ENCODE peak calls at places on chromosome 22, in five cellular contexts. L, C, W, P and S are unnamed samples.

GRCh38 chr22:22045576-22046335 is 63.2 kb upstream of the TOP3B start:
- DNase-seq in L (no peak), C (no peak), W (no peak), P (no peak), S (no peak)

GRCh38 chr22:30265131-30265720 is 1.4 kb downstream of the OSM start:
- DNase-seq in L (no peak), C (no peak), W (no peak), P (no peak), S (no peak)

GRCh38 chr22:46979506-46979905 is 217.1 kb downstream of the TBC1D22A start:
- DNase-seq in L (no peak), C (no peak), W (no peak), P (no peak), S (no peak)

GRCh38 chr22:24133187-24133965 is 47.9 kb upstream of the SUSD2 start:
- DNase-seq in L (no peak), C (no peak), W (no peak), P (no peak), S (no peak)

GRCh38 chr22:47148956-47149748 is 386.7 kb downstream of the TBC1D22A start:
- DNase-seq in L (no peak), C (no peak), W (no peak), P (no peak), S (no peak)

GRCh38 chr22:22167791-22168189 is 76.8 kb upstream of the VPREB1 start:
- DNase-seq in L (peak), C (no peak), W (no peak), P (peak), S (no peak)

GRCh38 chr22:19880786-19881569 is 26.3 kb upstream of the GNB1L start:
- DNase-seq in L (no peak), C (peak), W (no peak), P (peak), S (no peak)

GRCh38 chr22:27782065-27782464 is 19.5 kb downstream of the MN1 start:
- DNase-seq in L (no peak), C (no peak), W (no peak), P (no peak), S (no peak)

GRCh38 chr22:31055322-31056159 is 25.6 kb upstream of the SMTN start:
- DNase-seq in L (no peak), C (peak), W (peak), P (no peak), S (peak)

GRCh38 chr22:28986366-28986765 is 75.3 kb downstream of the C22orf31 start:
- DNase-seq in L (no peak), C (no peak), W (no peak), P (no peak), S (no peak)

GRCh38 chr22:29755889-29756288 is 10.9 kb downstream of the ZMAT5 start:
- DNase-seq in L (no peak), C (no peak), W (no peak), P (no peak), S (no peak)

GRCh38 chr22:27487600-27488450 is 313.7 kb downstream of the MN1 start:
- DNase-seq in L (no peak), C (no peak), W (no peak), P (no peak), S (no peak)

GRCh38 chr22:29071261-29072045 is 1.4 kb upstream of the KREMEN1 start:
- DNase-seq in L (peak), C (no peak), W (peak), P (peak), S (no peak)

GRCh38 chr22:20571531-20572007 is 64.2 kb downstream of the MED15 start:
- DNase-seq in L (no peak), C (no peak), W (no peak), P (peak), S (no peak)

GRCh38 chr22:44379817-44380560 is 67.2 kb upstream of the SHISAL1 start:
- DNase-seq in L (no peak), C (no peak), W (no peak), P (no peak), S (no peak)

GRCh38 chr22:50507991-50508884 is at the start of gene NCAPH2:
- DNase-seq in L (peak), C (peak), W (peak), P (peak), S (peak)

GRCh38 chr22:19759994-19760651 is 455 bp upstream of the TBX1 start:
- DNase-seq in L (no peak), C (no peak), W (no peak), P (no peak), S (no peak)

GRCh38 chr22:22228921-22229320 is 15.7 kb upstream of the VPREB1 start:
- DNase-seq in L (no peak), C (no peak), W (no peak), P (no peak), S (no peak)

GRCh38 chr22:30310881-30311771 is 15.6 kb downstream of the TBC1D10A start:
- DNase-seq in L (no peak), C (peak), W (peak), P (no peak), S (peak)

GRCh38 chr22:30511109-30511508 is 5.6 kb upstream of the SEC14L4 start:
- DNase-seq in L (no peak), C (no peak), W (no peak), P (no peak), S (no peak)

GRCh38 chr22:24843048-24843447 is 37.0 kb downstream of the SGSM1 start:
- DNase-seq in L (no peak), C (no peak), W (no peak), P (no peak), S (no peak)

GRCh38 chr22:40018051-40018450 is 23.3 kb downstream of the FAM83F start:
- DNase-seq in L (no peak), C (no peak), W (no peak), P (no peak), S (no peak)

GRCh38 chr22:24827305-24827704 is 21.3 kb downstream of the SGSM1 start:
- DNase-seq in L (no peak), C (peak), W (no peak), P (no peak), S (no peak)

GRCh38 chr22:48489551-48490512 is 1337.8 kb downstream of the BRD1 start:
- DNase-seq in L (no peak), C (no peak), W (no peak), P (no peak), S (no peak)
- H3K4me3 ChIP-seq in L (no peak), C (peak), W (peak), P (no peak), S (peak)

GRCh38 chr22:35431483-35432205 is 31.7 kb downstream of the MCM5 start:
- DNase-seq in L (no peak), C (no peak), W (no peak), P (no peak), S (no peak)
- TF ChIP-seq CTCF in L (no peak), C (no peak), W (no peak), P (no peak), S (peak)

GRCh38 chr22:38841211-38841610 is 2.6 kb downstream of the NPTXR start:
- DNase-seq in L (no peak), C (no peak), W (peak), P (no peak), S (no peak)

GRCh38 chr22:38843716-38844660 is at the start of gene NPTXR:
- DNase-seq in L (no peak), C (no peak), W (peak), P (peak), S (no peak)

GRCh38 chr22:38841635-38842034 is 2.2 kb downstream of the NPTXR start:
- DNase-seq in L (no peak), C (no peak), W (no peak), P (no peak), S (no peak)

GRCh38 chr22:38843201-38843715 is 570 bp downstream of the NPTXR start:
- DNase-seq in L (peak), C (no peak), W (no peak), P (peak), S (peak)

DNA sequence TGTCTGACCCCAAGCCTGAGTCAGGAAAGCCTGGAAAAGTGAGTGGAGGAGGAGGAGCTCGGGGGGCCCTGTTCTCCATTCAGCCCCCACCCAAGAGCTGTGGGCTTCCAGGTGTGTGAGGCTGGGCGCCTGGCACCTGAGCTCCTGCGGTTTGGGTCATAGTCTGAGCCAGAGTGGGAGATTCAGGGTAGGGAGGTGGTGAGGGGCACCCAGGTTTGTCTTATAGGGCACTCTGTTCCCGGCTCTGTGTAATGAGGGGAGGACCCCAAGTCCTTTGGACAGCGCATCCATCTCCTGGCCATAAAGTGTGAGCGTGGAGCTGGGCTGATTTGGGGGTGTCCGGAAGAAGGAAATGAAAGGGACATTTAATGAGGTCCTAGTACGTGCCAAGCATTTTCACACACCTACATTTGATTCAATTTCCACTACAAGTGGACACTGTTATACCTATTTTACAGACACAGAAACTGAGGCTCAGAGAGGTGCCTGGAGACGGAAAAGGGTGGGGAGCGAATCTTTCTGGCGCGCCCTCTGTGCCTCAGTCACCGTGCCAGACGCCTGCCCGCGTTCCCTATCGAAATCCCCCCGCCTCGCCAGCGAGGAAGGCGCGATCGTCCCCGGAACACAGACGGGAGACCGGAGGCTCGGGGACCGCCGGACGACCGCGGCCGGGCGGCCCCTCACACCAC is 1.2 kb downstream of the NPTXR start:
- DNase-seq in L (no peak), C (no peak), W (no peak), P (no peak), S (no peak)
- H3K4me3 ChIP-seq in L (no peak), C (peak), W (peak), P (peak), S (peak)

GRCh38 chr22:42930810-42931420 is 73.8 kb upstream of the ARFGAP3 start:
- DNase-seq in L (peak), C (no peak), W (no peak), P (no peak), S (no peak)
- TF ChIP-seq CTCF in L (peak), C (no peak), W (no peak), P (no peak), S (no peak)

DNA sequence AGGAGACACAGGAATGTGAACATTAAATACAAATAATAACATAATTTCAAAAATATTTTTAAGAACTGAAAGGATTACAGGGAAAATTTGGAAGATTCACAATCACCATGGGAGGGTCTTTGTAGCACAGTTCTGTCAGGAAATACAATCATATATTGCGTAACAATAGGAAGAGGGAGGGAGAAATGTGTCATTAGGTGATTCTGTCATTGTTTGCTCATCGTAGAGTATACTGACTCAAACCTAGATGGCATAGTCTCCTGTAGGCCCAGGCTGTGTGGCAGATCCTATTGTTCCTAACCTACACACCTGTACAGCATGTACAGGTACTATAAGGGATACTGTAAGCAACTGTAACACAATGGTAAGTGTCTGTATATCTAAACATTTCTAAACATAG is 330.4 kb downstream of the BRD1 start:
- DNase-seq in L (no peak), C (no peak), W (no peak), P (no peak), S (no peak)
- H3K4me3 ChIP-seq in L (no peak), C (no peak), W (no peak), P (no peak), S (no peak)

DNA sequence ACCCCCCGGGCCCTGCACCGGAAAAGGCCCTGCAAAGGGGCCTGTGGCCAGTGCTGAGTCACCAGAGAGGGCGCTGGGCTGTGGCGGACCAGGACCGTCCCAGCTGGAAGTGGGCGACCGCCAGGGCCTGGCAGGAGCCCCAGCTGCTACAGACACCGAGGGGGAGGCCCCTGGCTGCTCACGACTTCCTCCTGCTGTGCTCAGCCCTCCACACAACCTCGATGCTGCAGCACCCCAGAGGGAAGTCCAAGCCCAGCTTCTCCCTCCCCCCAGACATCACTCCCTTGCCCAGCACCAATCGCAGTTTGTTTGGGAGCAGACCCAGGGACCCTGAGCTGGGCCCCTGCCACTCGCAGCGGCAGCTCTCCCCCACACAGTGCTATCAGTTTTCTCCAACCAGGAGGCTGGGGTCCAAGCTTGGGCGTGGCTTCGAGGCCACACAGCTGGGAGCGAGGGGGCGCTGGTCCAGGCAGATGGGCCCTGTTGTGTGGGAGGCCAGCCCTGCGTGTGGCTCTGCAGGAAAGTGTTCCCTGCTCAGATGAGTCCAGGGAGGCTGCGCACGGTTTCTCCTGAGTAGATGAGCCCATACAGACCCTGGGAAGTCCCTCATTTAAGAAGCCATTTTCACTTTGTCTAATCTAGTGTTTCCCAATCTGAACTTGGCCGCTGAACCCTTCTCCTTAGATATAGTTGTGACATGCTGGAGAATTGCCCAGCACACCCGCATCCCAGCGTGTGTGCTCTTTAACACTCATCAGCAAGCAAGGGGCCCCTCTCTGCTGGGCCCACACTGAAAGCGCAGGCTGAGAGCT is 5.6 kb upstream of the SH3BP1 start:
- DNase-seq in L (peak), C (peak), W (peak), P (peak), S (no peak)
- TF ChIP-seq CTCF in L (peak), C (no peak), W (no peak), P (peak), S (no peak)

DNA sequence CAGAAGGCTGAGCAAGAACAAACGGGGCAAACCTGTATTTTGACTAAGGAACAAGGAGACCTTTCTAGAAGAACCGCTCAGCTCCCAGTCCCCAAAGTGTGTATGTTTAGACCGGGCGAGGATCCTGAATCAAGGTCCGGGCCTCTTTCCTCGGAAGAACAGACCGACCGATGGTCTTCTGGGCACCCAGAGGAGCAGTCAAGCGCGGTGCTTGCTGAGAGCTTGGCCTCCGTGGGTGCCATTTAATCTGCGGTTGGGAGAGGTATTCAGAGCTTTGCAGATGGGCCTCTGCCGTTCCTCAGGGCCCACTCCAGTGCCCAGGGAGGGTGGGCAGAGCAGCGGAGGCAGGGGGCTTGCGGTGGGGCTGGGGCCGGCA is 26.5 kb upstream of the ATXN10 start:
- DNase-seq in L (no peak), C (no peak), W (no peak), P (no peak), S (no peak)
- H3K4me3 ChIP-seq in L (no peak), C (no peak), W (no peak), P (no peak), S (no peak)